ENCODE peak calls at places on chromosomes 13 and 19, in nine cellular contexts. S is HCT116, G is PC-3, W is OCI-LY7, O is GM23338, K is hepatocyte, M is GM23248, T is SK-N-SH, Q is PC-9. L is an unnamed sample. For H3K4me1 and H3K9me2, the result is how much of the 10 kb centered on the place peaks cover.

GRCh38 chr19:49347835-49348234 is 12.6 kb downstream of the CD37 start:
- DNase-seq in S (peak), G (peak), W (peak), O (peak), K (peak), M (peak), T (peak), Q (peak), L (peak)

GRCh38 chr13:41458939-41459753 is 1.8 kb downstream of the RGCC start:
- DNase-seq in S (peak), G (peak), W (peak), O (peak), K (peak), M (peak), T (peak), Q (no peak), L (peak)

GRCh38 chr19:58543826-58544590 is at the start of gene TRIM28:
- DNase-seq in S (peak), G (peak), W (peak), O (peak), K (peak), M (peak), T (peak), Q (peak), L (peak)

GRCh38 chr19:18160441-18160791 is 7.5 kb downstream of the PIK3R2 start:
- DNase-seq in S (no peak), G (no peak), W (no peak), O (no peak), K (peak), M (peak), T (no peak), Q (no peak), L (no peak)

GRCh38 chr13:58712191-58712590 is 1080.6 kb downstream of the PCDH17 start:
- DNase-seq in S (no peak), G (no peak), W (no peak), O (peak), K (no peak), M (no peak), T (no peak), Q (no peak), L (peak)

GRCh38 chr19:5057860-5058259 is 88.9 kb downstream of the KDM4B start:
- DNase-seq in S (no peak), G (peak), W (peak), O (peak), K (no peak), M (peak), T (peak), Q (no peak), L (peak)

GRCh38 chr13:35953537-35954206 is 177.5 kb downstream of the DCLK1 start:
- DNase-seq in S (peak), G (peak), W (peak), O (peak), K (peak), M (peak), T (peak), Q (peak), L (peak)

GRCh38 chr13:39036212-39036611 is 1.7 kb downstream of the PROSER1 start:
- DNase-seq in S (no peak), G (peak), W (peak), O (peak), K (peak), M (peak), T (no peak), Q (no peak), L (peak)

GRCh38 chr13:32426191-32426980 is 1.5 kb downstream of the N4BP2L1 start:
- DNase-seq in S (no peak), G (no peak), W (peak), O (no peak), K (no peak), M (peak), T (no peak), Q (no peak), L (peak)

GRCh38 chr13:84524586-84524985 is 642.3 kb upstream of the SLITRK1 start:
- DNase-seq in S (no peak), G (no peak), W (no peak), O (no peak), K (no peak), M (no peak), T (no peak), Q (no peak), L (no peak)

GRCh38 chr19:50252887-50253268 is 49.5 kb downstream of the MYH14 start:
- DNase-seq in S (no peak), G (no peak), W (no peak), O (no peak), K (no peak), M (no peak), T (no peak), Q (no peak), L (no peak)

GRCh38 chr13:28729541-28729940 is 10.8 kb upstream of the SLC46A3 start:
- DNase-seq in S (no peak), G (no peak), W (no peak), O (no peak), K (no peak), M (no peak), T (no peak), Q (no peak), L (no peak)

GRCh38 chr13:40776232-40776631 is 5.2 kb upstream of the MRPS31 start:
- DNase-seq in S (no peak), G (no peak), W (no peak), O (no peak), K (no peak), M (no peak), T (no peak), Q (no peak), L (no peak)

GRCh38 chr13:107434347-107434746 is 781.0 kb downstream of the LIG4 start:
- DNase-seq in S (no peak), G (no peak), W (no peak), O (no peak), K (no peak), M (no peak), T (no peak), Q (no peak), L (no peak)

GRCh38 chr13:98749501-98749900 is 3.0 kb downstream of the SLC15A1 start:
- DNase-seq in S (no peak), G (no peak), W (no peak), O (no peak), K (no peak), M (peak), T (no peak), Q (no peak), L (no peak)

GRCh38 chr13:49838989-49839388 is 46.5 kb upstream of the KPNA3 start:
- DNase-seq in S (no peak), G (no peak), W (no peak), O (peak), K (peak), M (no peak), T (no peak), Q (no peak), L (no peak)

GRCh38 chr19:53792721-53793433 is 31.2 kb downstream of the NLRP12 start:
- DNase-seq in S (peak), G (peak), W (peak), O (peak), K (peak), M (peak), T (peak), Q (peak), L (peak)

GRCh38 chr13:95335667-95336066 is 34.4 kb upstream of the ABCC4 start:
- DNase-seq in S (peak), G (peak), W (no peak), O (no peak), K (no peak), M (no peak), T (no peak), Q (peak), L (no peak)

GRCh38 chr13:32309812-32310706 is 5.1 kb downstream of the ZAR1L start:
- DNase-seq in S (peak), G (peak), W (peak), O (peak), K (peak), M (peak), T (peak), Q (peak), L (peak)

GRCh38 chr19:54418030-54418929 is 3.0 kb downstream of the TTYH1 start:
- DNase-seq in S (no peak), G (no peak), W (no peak), O (peak), K (no peak), M (peak), T (no peak), Q (no peak), L (no peak)

GRCh38 chr13:40651866-40652587 is 14.4 kb downstream of the FOXO1 start:
- DNase-seq in S (no peak), G (no peak), W (peak), O (peak), K (no peak), M (no peak), T (no peak), Q (no peak), L (peak)

GRCh38 chr13:112664501-112665203 is 25.2 kb upstream of the ATP11A start:
- DNase-seq in S (no peak), G (no peak), W (no peak), O (no peak), K (no peak), M (peak), T (no peak), Q (no peak), L (no peak)

GRCh38 chr13:47027797-47028437 is 131.1 kb upstream of the HTR2A start:
- DNase-seq in S (no peak), G (no peak), W (no peak), O (no peak), K (no peak), M (no peak), T (no peak), Q (no peak), L (no peak)

GRCh38 chr13:51262501-51263211 is 40.5 kb downstream of the FAM124A start:
- DNase-seq in S (no peak), G (no peak), W (peak), O (no peak), K (no peak), M (no peak), T (no peak), Q (no peak), L (peak)

GRCh38 chr13:43545317-43545874 is 241.4 kb downstream of the ENOX1 start:
- DNase-seq in S (no peak), G (no peak), W (no peak), O (no peak), K (no peak), M (no peak), T (no peak), Q (no peak), L (no peak)

GRCh38 chr13:36082396-36082795 is 48.8 kb downstream of the DCLK1 start:
- DNase-seq in S (no peak), G (no peak), W (no peak), O (no peak), K (no peak), M (no peak), T (no peak), Q (no peak), L (no peak)

GRCh38 chr19:47992070-47992469 is at the start of gene BSPH1:
- DNase-seq in S (no peak), G (no peak), W (no peak), O (no peak), K (no peak), M (no peak), T (no peak), Q (no peak), L (no peak)

GRCh38 chr13:94080527-94080926 is 399.0 kb downstream of the DCT start:
- DNase-seq in S (no peak), G (no peak), W (no peak), O (no peak), K (no peak), M (no peak), T (no peak), Q (no peak), L (no peak)

GRCh38 chr13:48838193-48839000 is 137.3 kb upstream of the FNDC3A start:
- DNase-seq in S (no peak), G (peak), W (no peak), O (no peak), K (no peak), M (no peak), T (no peak), Q (no peak), L (no peak)

GRCh38 chr19:8526345-8527062 is 12.5 kb upstream of the ZNF414 start:
- DNase-seq in S (peak), G (peak), W (no peak), O (peak), K (peak), M (peak), T (peak), Q (peak), L (no peak)

GRCh38 chr13:64992314-64992713 is 2237.8 kb downstream of the PCDH9 start:
- DNase-seq in S (no peak), G (no peak), W (no peak), O (no peak), K (no peak), M (no peak), T (no peak), Q (no peak), L (no peak)

GRCh38 chr19:43570174-43570791 is 5.0 kb downstream of the XRCC1 start:
- DNase-seq in S (no peak), G (peak), W (peak), O (peak), K (no peak), M (peak), T (no peak), Q (peak), L (no peak)

GRCh38 chr19:17538684-17539287 is 16.7 kb upstream of the COLGALT1 start:
- DNase-seq in S (no peak), G (peak), W (peak), O (peak), K (no peak), M (peak), T (no peak), Q (no peak), L (peak)

GRCh38 chr19:29429021-29429420 is 96.8 kb upstream of the VSTM2B start:
- DNase-seq in S (no peak), G (no peak), W (no peak), O (no peak), K (no peak), M (no peak), T (no peak), Q (no peak), L (no peak)

GRCh38 chr13:94143624-94144350 is 335.7 kb downstream of the DCT start:
- DNase-seq in S (no peak), G (no peak), W (no peak), O (peak), K (no peak), M (no peak), T (no peak), Q (no peak), L (no peak)

GRCh38 chr19:13091400-13092161 is 11.1 kb downstream of the LYL1 start:
- DNase-seq in S (no peak), G (no peak), W (no peak), O (peak), K (peak), M (peak), T (peak), Q (no peak), L (no peak)

GRCh38 chr13:78909276-78909675 is 250.3 kb upstream of the OBI1 start:
- DNase-seq in S (no peak), G (no peak), W (no peak), O (no peak), K (no peak), M (no peak), T (no peak), Q (no peak), L (no peak)

DNA sequence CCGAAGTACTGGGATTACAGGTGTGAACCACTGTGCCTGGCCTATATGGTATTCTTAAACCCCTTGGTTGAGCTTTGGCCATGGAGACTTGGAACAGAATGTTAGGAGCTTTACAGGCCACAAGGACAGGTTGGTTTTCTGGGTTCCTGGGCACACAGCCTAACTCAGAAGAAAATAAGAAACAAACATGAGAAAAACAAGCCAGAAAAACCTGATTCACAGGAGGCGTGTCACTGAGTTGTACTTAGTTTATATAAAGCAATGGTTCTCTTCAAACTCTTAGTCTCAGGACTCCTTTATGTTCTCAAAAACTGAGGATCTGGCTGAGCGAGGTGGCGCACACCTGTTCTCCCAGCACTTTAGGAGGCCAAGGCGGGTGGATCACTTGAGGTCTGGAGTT is 125.1 kb upstream of the SPATA13 start:
- DNase-seq in S (no peak), G (peak), W (no peak), O (no peak), K (no peak), M (peak), T (no peak), Q (peak), L (no peak)
- H3K4me1 ChIP-seq in S (under half), G (under half), W (under half), O (under half), K (under half), M (half or more), T (under half), Q (under half), L (under half)

DNA sequence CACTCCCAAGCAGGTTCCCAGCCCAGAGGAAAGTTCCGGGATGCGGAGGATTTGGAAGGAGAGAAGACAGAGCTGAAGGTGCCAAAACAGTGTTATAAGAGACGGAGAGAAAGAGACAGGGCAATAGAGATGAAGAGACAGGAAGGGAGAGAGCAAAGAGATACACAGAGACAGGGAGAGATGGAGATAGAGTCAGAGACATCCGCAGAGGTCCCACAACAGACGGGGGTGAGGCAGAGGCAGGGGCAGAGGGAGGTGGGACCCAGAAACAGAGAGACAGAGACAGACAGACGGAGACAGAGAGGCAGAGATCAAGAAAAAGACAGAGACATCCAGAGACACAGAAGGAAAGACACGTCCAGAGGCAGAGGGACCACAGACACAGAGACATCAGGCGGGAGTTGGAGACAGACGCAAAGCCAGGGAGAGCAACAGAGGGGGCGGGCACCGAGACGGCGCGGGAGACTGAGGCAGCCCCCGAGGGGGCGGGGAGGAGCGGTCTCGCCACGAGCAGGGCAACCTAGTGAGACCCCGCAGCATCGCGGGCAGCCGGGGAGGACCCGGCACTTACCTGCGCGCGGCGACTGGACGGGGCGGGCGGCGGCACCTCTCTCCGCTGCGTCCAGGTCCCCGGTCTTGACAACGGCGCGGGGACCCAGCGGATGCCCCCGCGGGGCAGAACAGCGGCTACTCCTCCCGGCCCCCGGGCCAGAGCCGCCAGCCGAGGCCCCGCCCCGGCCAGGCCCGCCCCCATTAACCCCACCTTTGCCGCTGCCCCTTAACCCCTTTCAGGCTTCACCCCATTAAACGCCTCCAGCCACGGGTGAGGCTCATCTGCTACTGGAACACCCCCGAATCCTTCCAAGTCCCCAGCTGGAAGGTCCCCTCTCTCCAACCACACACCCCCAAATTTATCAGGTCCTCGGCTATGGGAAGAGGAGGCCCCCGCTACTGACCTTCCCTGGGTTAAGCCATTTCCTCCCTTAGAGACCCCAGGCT is at the start of gene GPR4:
- DNase-seq in S (no peak), G (peak), W (no peak), O (peak), K (peak), M (peak), T (peak), Q (peak), L (no peak)
- H3K9me2 ChIP-seq in S (under half), G (under half), W (under half), O (under half), K (under half), M (under half), T (under half), Q (under half), L (under half)

GRCh38 chr13:114151031-114151430 is 18.6 kb upstream of the RASA3 start:
- DNase-seq in S (no peak), G (no peak), W (no peak), O (no peak), K (no peak), M (no peak), T (peak), Q (no peak), L (no peak)

GRCh38 chr13:114152285-114152645 is 19.8 kb upstream of the RASA3 start:
- DNase-seq in S (no peak), G (no peak), W (no peak), O (no peak), K (peak), M (no peak), T (no peak), Q (no peak), L (no peak)

GRCh38 chr13:114149774-114150740 is 17.6 kb upstream of the RASA3 start:
- DNase-seq in S (no peak), G (no peak), W (no peak), O (no peak), K (no peak), M (no peak), T (no peak), Q (peak), L (no peak)

GRCh38 chr13:114152831-114153371 is 20.5 kb upstream of the RASA3 start:
- DNase-seq in S (no peak), G (no peak), W (no peak), O (no peak), K (peak), M (peak), T (no peak), Q (peak), L (no peak)

DNA sequence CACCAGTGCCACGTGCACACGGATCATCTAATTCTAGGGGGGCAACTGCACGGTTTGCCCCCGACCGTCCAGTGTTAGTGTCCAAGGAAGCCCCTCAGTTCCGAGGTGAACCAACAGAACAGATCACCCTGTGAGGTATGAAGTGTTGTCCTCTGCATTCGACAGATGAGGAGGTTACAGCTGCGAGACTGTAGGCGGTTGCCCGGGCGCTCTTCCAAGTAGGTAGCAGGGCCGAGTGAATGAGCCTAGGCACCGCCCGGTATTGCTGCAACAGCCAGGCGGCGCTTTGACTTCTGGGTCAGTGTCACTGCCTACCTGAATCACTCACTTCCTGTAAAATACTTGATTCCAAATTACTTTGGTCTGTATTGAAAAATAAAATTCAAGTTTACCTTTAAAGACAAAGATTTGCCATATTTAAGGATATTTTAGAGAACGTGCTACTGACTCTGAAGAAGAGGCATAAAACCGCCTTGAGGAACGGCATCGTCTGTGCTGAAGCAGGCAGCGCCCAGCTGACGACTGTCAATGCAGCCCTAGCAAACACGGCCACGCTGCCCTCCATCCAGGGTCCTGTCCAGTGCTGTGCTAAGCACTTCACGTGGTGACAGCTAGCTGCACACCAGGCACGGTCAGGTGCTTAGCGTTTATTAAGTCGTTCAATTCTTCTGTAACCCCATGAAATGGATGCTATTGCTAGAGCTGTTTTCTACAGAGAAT is 19.3 kb upstream of the RASA3 start:
- DNase-seq in S (peak), G (peak), W (no peak), O (no peak), K (no peak), M (peak), T (no peak), Q (peak), L (no peak)
- H3K4me1 ChIP-seq in S (under half), G (under half), W (under half), O (under half), K (under half), M (under half), T (under half), Q (under half), L (under half)

GRCh38 chr13:111401151-111401550 is 80.7 kb downstream of the TEX29 start:
- DNase-seq in S (no peak), G (no peak), W (no peak), O (no peak), K (no peak), M (no peak), T (no peak), Q (no peak), L (peak)
- H3K9me2 ChIP-seq in S (under half), G (under half), W (under half), O (under half), K (under half), M (under half), T (under half), Q (under half), L (under half)

L was measured in Karpas-422.